ENCODE peak calls at places on chromosomes 12 and 14, in six cellular contexts. N is right cardiac atrium, Z is epithelial cell of prostate, C is A172, Y is natural killer cell, I is anterior cingulate cortex. P is an unnamed sample.

GRCh38 chr12:50567926-50568325 is 63.1 kb downstream of the DIP2B start:
- DNase-seq in N (no peak), Z (no peak), C (no peak), Y (no peak), I (no peak), P (no peak)

GRCh38 chr12:1500095-1500801 is 94.1 kb downstream of the FBXL14 start:
- DNase-seq in N (peak), Z (no peak), C (peak), Y (no peak), I (no peak), P (no peak)

GRCh38 chr12:76030378-76031080 is 1.0 kb downstream of the PHLDA1 start:
- DNase-seq in N (peak), Z (no peak), C (peak), Y (peak), I (no peak), P (peak)

GRCh38 chr14:80946187-80946586 is 4.6 kb upstream of the CEP128 start:
- DNase-seq in N (no peak), Z (peak), C (no peak), Y (no peak), I (no peak), P (no peak)

GRCh38 chr12:62375603-62376002 is 91.0 kb upstream of the MON2 start:
- DNase-seq in N (no peak), Z (no peak), C (no peak), Y (no peak), I (no peak), P (no peak)

GRCh38 chr14:81400202-81400678 is at the start of gene STON2:
- DNase-seq in N (peak), Z (peak), C (peak), Y (no peak), I (no peak), P (peak)

GRCh38 chr12:132506730-132507538 is 17.0 kb downstream of the FBRSL1 start:
- DNase-seq in N (peak), Z (no peak), C (peak), Y (peak), I (peak), P (no peak)

GRCh38 chr12:50747817-50748216 is 16.1 kb upstream of the ATF1 start:
- DNase-seq in N (no peak), Z (no peak), C (no peak), Y (no peak), I (no peak), P (no peak)

GRCh38 chr12:131929530-131930456 is 717 bp downstream of the PUS1 start:
- DNase-seq in N (no peak), Z (no peak), C (no peak), Y (no peak), I (no peak), P (no peak)

GRCh38 chr14:102825307-102826095 is 48.3 kb downstream of the TRAF3 start:
- DNase-seq in N (no peak), Z (no peak), C (no peak), Y (no peak), I (no peak), P (no peak)

GRCh38 chr12:103864710-103865109 is 23.7 kb upstream of the NT5DC3 start:
- DNase-seq in N (no peak), Z (no peak), C (no peak), Y (no peak), I (no peak), P (no peak)

GRCh38 chr12:46938071-46938678 is 112.4 kb upstream of the SLC38A4 start:
- DNase-seq in N (no peak), Z (no peak), C (no peak), Y (no peak), I (no peak), P (no peak)

GRCh38 chr12:100371146-100371545 is 14.3 kb downstream of the SLC17A8 start:
- DNase-seq in N (no peak), Z (no peak), C (no peak), Y (no peak), I (no peak), P (no peak)

GRCh38 chr12:124488520-124488919 is 78.9 kb downstream of the NCOR2 start:
- DNase-seq in N (peak), Z (no peak), C (no peak), Y (no peak), I (no peak), P (no peak)

GRCh38 chr12:8780389-8780788 is 42.0 kb upstream of the A2ML1 start:
- DNase-seq in N (no peak), Z (peak), C (peak), Y (no peak), I (no peak), P (peak)

GRCh38 chr12:82880442-82880901 is 193.8 kb downstream of the TMTC2 start:
- DNase-seq in N (no peak), Z (no peak), C (no peak), Y (no peak), I (no peak), P (no peak)

GRCh38 chr14:72961579-72962335 is 35.5 kb downstream of the DCAF4 start:
- DNase-seq in N (no peak), Z (peak), C (peak), Y (no peak), I (no peak), P (no peak)

GRCh38 chr14:78836777-78837176 is 666.6 kb downstream of the NRXN3 start:
- DNase-seq in N (peak), Z (peak), C (peak), Y (no peak), I (no peak), P (peak)

GRCh38 chr12:19515179-19515578 is 75.9 kb downstream of the AEBP2 start:
- DNase-seq in N (no peak), Z (no peak), C (no peak), Y (no peak), I (no peak), P (no peak)

GRCh38 chr12:89825591-89826449 is 117.2 kb upstream of the ATP2B1 start:
- DNase-seq in N (no peak), Z (no peak), C (peak), Y (no peak), I (no peak), P (no peak)

GRCh38 chr14:32004300-32004699 is 72.8 kb upstream of the ARHGAP5 start:
- DNase-seq in N (no peak), Z (no peak), C (peak), Y (no peak), I (no peak), P (no peak)

GRCh38 chr12:81294325-81295190 is 216.7 kb downstream of the ACSS3 start:
- DNase-seq in N (no peak), Z (no peak), C (peak), Y (no peak), I (no peak), P (no peak)